ENCODE peak calls at places on chromosomes 4 and X, in seven cellular contexts. N is breast epithelium, D is adrenal gland, Y is GM23338, V is endothelial cell of umbilical vein, I is dorsolateral prefrontal cortex, E is fibroblast of lung. B is an unnamed sample.

GRCh38 chr4:36573441-36573840 is 292.0 kb downstream of the DTHD1 start:
- DNase-seq in N (no peak), D (no peak), Y (no peak), V (no peak), I (no peak), E (no peak), B (no peak)

GRCh38 chr4:182074842-182075241 is 168.4 kb upstream of the TENM3 start:
- DNase-seq in N (no peak), D (no peak), Y (no peak), V (no peak), I (no peak), E (no peak), B (no peak)

GRCh38 chrX:48745222-48745621 is 16.3 kb upstream of the GLOD5 start:
- DNase-seq in N (no peak), D (no peak), Y (no peak), V (no peak), I (no peak), E (no peak), B (no peak)

GRCh38 chr4:8260656-8261111 is 8.9 kb upstream of the HTRA3 start:
- DNase-seq in N (no peak), D (peak), Y (peak), V (peak), I (no peak), E (peak), B (no peak)

GRCh38 chr4:133147922-133148689 is 988 bp upstream of the PCDH10 start:
- DNase-seq in N (no peak), D (no peak), Y (peak), V (peak), I (peak), E (peak), B (no peak)

GRCh38 chr4:64784125-64784524 is 374.9 kb upstream of the TECRL start:
- DNase-seq in N (no peak), D (no peak), Y (peak), V (peak), I (no peak), E (no peak), B (no peak)

GRCh38 chrX:109886122-109886761 is 116.7 kb upstream of the TMEM164 start:
- DNase-seq in N (no peak), D (peak), Y (peak), V (peak), I (peak), E (peak), B (peak)

GRCh38 chr4:184383497-184384055 is 90.8 kb downstream of the IRF2 start:
- DNase-seq in N (no peak), D (peak), Y (no peak), V (peak), I (peak), E (peak), B (no peak)

GRCh38 chrX:45505214-45505613 is 304.5 kb upstream of the DIPK2B start:
- DNase-seq in N (no peak), D (no peak), Y (no peak), V (peak), I (no peak), E (peak), B (no peak)

GRCh38 chrX:102115748-102116147 is 9.7 kb upstream of the TCEAL2 start:
- DNase-seq in N (no peak), D (no peak), Y (no peak), V (no peak), I (no peak), E (no peak), B (no peak)

GRCh38 chrX:39857780-39858179 is 240.0 kb downstream of the BCOR start:
- DNase-seq in N (no peak), D (no peak), Y (no peak), V (no peak), I (no peak), E (no peak), B (no peak)

GRCh38 chr4:14977836-14978235 is 24.4 kb upstream of the CPEB2 start:
- DNase-seq in N (no peak), D (no peak), Y (no peak), V (no peak), I (no peak), E (no peak), B (no peak)

GRCh38 chr4:5887361-5888221 is 5.3 kb downstream of the CRMP1 start:
- DNase-seq in N (no peak), D (no peak), Y (peak), V (no peak), I (no peak), E (peak), B (no peak)

GRCh38 chrX:131063613-131064012 is 5.5 kb downstream of the ARHGAP36 start:
- DNase-seq in N (no peak), D (no peak), Y (peak), V (no peak), I (no peak), E (no peak), B (no peak)

GRCh38 chr4:66647468-66647867 is 897.8 kb downstream of the CENPC start:
- DNase-seq in N (no peak), D (no peak), Y (no peak), V (no peak), I (no peak), E (no peak), B (no peak)

GRCh38 chrX:130769835-130770234 is 133.2 kb downstream of the ENOX2 start:
- DNase-seq in N (no peak), D (no peak), Y (no peak), V (no peak), I (no peak), E (no peak), B (no peak)

GRCh38 chrX:131763674-131764073 is 219.8 kb downstream of the OR13H1 start:
- DNase-seq in N (no peak), D (peak), Y (no peak), V (no peak), I (peak), E (no peak), B (no peak)

GRCh38 chr4:26727849-26728248 is 132.8 kb upstream of the STIM2 start:
- DNase-seq in N (no peak), D (no peak), Y (no peak), V (no peak), I (no peak), E (no peak), B (no peak)

GRCh38 chr4:26726655-26727387 is 133.8 kb upstream of the STIM2 start:
- DNase-seq in N (no peak), D (no peak), Y (peak), V (no peak), I (no peak), E (no peak), B (no peak)

GRCh38 chr4:26721685-26722084 is 137.8 kb downstream of the TBC1D19 start:
- DNase-seq in N (no peak), D (no peak), Y (no peak), V (no peak), I (no peak), E (no peak), B (no peak)

GRCh38 chr4:26723216-26723615 is 137.4 kb upstream of the STIM2 start:
- DNase-seq in N (no peak), D (no peak), Y (no peak), V (no peak), I (no peak), E (no peak), B (no peak)

GRCh38 chr4:26724522-26724921 is 136.1 kb upstream of the STIM2 start:
- DNase-seq in N (no peak), D (no peak), Y (no peak), V (no peak), I (no peak), E (no peak), B (no peak)
- H3K27ac ChIP-seq in N (no peak), D (no peak), Y (no peak), V (no peak), I (no peak), E (no peak), B (no peak)

GRCh38 chr4:98000940-98001339 is 142.3 kb downstream of the STPG2 start:
- DNase-seq in N (no peak), D (no peak), Y (no peak), V (no peak), I (no peak), E (no peak), B (no peak)

GRCh38 chr4:98006060-98006459 is 137.2 kb downstream of the STPG2 start:
- DNase-seq in N (no peak), D (no peak), Y (no peak), V (no peak), I (no peak), E (no peak), B (no peak)

GRCh38 chr4:98006814-98007412 is 136.4 kb downstream of the STPG2 start:
- DNase-seq in N (no peak), D (no peak), Y (peak), V (no peak), I (no peak), E (no peak), B (no peak)
- TF ChIP-seq CTCF in N (no peak), D (no peak), Y (peak), V (no peak), I (no peak), E (no peak), B (no peak)

GRCh38 chrX:22689290-22689689 is 310.5 kb upstream of the DDX53 start:
- DNase-seq in N (no peak), D (no peak), Y (peak), V (no peak), I (no peak), E (no peak), B (no peak)
- H3K27ac ChIP-seq in N (no peak), D (no peak), Y (peak), V (no peak), I (no peak), E (no peak), B (no peak)

GRCh38 chr4:72911316-72911715 is 158.2 kb downstream of the COX18 start:
- DNase-seq in N (no peak), D (no peak), Y (no peak), V (no peak), I (no peak), E (no peak), B (no peak)

DNA sequence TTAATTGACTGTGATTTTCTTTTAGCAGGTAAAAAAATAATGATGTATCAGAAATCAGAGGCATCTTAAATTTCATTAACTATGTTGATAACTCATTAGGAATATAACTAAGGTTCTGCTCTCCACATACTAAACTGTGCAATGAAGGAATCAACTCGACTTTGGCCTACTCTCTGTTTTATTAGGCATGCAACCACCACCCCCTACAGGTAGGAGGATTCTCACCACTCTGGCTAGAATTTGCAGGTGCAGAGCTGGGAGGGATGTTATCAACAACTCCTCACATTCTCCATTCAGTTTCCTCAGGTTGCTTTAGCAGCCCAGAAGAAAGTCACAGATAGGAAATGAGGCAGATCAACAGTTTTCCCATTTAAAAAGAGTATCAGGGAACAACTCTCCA is 160.1 kb downstream of the COX18 start:
- DNase-seq in N (no peak), D (no peak), Y (peak), V (no peak), I (no peak), E (no peak), B (no peak)
- TF ChIP-seq CTCF in N (peak), D (no peak), Y (peak), V (no peak), I (no peak), E (no peak), B (no peak)